ENCODE peak calls at places on chromosome 7, in four cellular contexts. B is A549, D is cardiac muscle cell, O is left ventricle myocardium inferior. F is an unnamed sample.

GRCh38 chr7:41793556-41793955 is 90.7 kb upstream of the INHBA start:
- DNase-seq in B (no peak), D (no peak), O (no peak), F (no peak)

GRCh38 chr7:68892211-68892610 is 706.1 kb upstream of the AUTS2 start:
- DNase-seq in B (peak; percentile 43), D (no peak), O (no peak), F (no peak)

GRCh38 chr7:122337011-122337410 is 32.5 kb upstream of the FEZF1 start:
- DNase-seq in B (no peak), D (no peak), O (no peak), F (no peak)

GRCh38 chr7:82446897-82447296 is 3.3 kb upstream of the CACNA2D1 start:
- DNase-seq in B (no peak), D (no peak), O (no peak), F (no peak)

GRCh38 chr7:22430457-22430856 is 69.5 kb downstream of the STEAP1B start:
- DNase-seq in B (peak; percentile 26), D (no peak), O (no peak), F (no peak)

GRCh38 chr7:39399976-39400375 is 166.2 kb upstream of the YAE1 start:
- DNase-seq in B (no peak), D (no peak), O (no peak), F (no peak)

GRCh38 chr7:27899601-27900000 is 159.6 kb downstream of the TAX1BP1 start:
- DNase-seq in B (no peak), D (no peak), O (no peak), F (no peak)

GRCh38 chr7:39602351-39602750 is 21.0 kb upstream of the RALA start:
- DNase-seq in B (no peak), D (no peak), O (no peak), F (no peak)

GRCh38 chr7:157622000-157622399 is 285.2 kb downstream of the DNAJB6 start:
- DNase-seq in B (no peak), D (no peak), O (no peak), F (peak; percentile 34)

GRCh38 chr7:81525901-81526300 is 243.9 kb downstream of the HGF start:
- DNase-seq in B (no peak), D (no peak), O (no peak), F (no peak)

GRCh38 chr7:47625861-47626444 is 44.0 kb upstream of the TNS3 start:
- DNase-seq in B (no peak), D (no peak), O (no peak), F (no peak)

GRCh38 chr7:140676303-140676702 is 3.6 kb downstream of the ADCK2 start:
- DNase-seq in B (no peak), D (no peak), O (no peak), F (no peak)

GRCh38 chr7:115297651-115298050 is 375.8 kb downstream of the MDFIC start:
- DNase-seq in B (peak; percentile 72), D (no peak), O (peak; percentile 10), F (no peak)

GRCh38 chr7:17009007-17009719 is 127.4 kb upstream of the AGR3 start:
- DNase-seq in B (peak; percentile 61), D (no peak), O (no peak), F (peak; percentile 53)

GRCh38 chr7:136728945-136729344 is 139.5 kb upstream of the CHRM2 start:
- DNase-seq in B (peak; percentile 4), D (no peak), O (no peak), F (no peak)

GRCh38 chr7:150476285-150476684 is 25.9 kb downstream of the GIMAP8 start:
- DNase-seq in B (no peak), D (no peak), O (no peak), F (no peak)

DNA sequence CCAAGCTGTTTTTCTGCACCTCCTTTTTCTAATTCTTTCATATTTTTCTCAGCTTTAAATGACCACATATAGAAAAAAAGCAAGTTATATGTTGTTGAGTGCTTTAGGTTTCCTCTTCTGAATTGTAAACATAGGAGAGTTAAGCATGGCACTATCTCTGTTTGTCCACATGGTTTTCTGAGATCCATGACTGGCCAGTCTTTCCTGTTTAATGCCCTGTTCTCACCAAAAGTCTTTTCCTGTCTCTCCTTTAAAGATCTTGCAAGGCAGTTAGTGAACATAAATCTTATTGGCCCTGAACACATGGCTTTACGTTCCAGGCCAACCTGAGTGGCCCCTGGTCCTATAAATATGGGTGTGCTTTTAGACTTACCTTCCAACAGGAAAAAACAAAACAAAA is 19.4 kb downstream of the TRPV5 start:
- DNase-seq in B (no peak), D (no peak), O (no peak), F (no peak)
- H3K27ac ChIP-seq in B (no peak overlapping the region), D (no peak overlapping the region), O (no peak overlapping the region), F (no peak overlapping the region)

DNA sequence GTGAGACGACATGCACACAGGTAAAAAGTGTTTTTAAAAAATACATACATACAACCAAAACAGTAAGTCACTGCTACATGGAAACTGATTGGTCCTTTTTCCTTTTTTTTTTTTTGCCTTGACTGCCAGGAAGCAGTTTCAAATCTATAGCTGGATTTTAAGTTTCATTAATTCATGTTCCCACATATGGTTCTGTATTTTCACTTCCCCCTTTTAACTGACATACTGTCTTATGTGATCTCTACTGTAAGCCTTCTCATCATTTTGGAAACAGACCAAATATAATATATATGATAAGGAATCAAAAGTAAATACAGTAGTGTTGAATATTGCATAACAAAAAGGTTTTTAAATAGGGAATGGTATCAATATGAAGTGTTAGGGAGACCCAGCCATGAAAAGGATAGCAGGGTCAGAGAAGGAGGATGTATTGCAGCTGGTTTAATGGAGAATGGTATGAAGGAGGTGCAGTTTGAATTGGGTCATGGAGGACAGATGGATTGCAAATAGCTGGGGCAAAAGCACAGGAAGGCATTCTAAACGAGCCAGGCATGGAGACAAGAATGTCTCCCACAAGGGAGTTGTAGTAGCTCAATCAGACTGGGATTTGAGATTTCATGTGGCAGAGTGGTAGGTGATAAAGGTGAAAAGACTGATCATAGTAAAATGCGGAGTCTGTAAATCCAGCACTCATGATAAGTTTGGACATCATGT is 5.4 kb downstream of the CAV1 start:
- DNase-seq in B (no peak), D (no peak), O (no peak), F (no peak)
- H3K4me1 ChIP-seq in B (peaks cover 72% of the 10 kb centered on the region), D (no peaks in the 10 kb centered on the region), O (peaks cover 97% of the 10 kb centered on the region), F (peaks cover 14% of the 10 kb centered on the region)

DNA sequence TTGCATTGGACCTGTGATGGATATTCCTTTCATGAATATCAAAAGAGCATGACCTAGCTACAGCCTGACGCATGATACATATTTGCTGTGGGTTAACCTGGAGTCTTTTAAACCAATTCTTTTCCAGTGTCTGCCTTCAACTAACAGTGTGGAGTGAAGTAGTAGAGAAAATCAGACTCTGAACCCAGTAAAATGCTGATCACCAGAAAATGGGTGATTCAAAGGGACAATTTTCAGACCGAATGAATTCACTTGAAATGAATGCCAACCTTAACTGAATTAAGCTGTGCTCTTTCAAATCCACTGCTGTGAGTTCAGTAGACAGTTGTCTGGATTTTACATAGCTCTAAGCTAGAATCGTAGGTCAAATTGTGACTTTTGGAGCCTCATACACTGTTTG is 123.0 kb downstream of the CDK14 start:
- DNase-seq in B (no peak), D (no peak), O (no peak), F (no peak)
- H3K4me3 ChIP-seq in B (no peak overlapping the region), D (no peak overlapping the region), O (no peak overlapping the region), F (no peak overlapping the region)

DNA sequence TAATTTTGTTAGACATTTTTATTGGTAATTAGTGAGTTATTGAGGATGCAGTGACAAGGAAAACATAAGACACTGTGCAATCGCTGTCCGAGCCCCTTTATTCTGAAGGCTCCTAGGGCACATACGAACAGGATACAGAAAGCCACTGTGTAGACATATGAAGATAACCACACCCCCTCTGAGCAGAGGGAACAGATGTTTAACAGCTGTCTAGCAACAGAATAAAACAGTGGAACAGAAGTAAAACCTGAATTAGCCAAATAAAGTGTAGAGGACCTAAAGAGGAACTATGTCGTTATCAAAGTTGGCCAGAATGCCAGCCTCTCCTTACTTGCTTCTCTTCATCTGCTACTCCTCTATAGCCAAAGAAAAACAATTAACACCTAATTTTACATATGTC is 43.6 kb downstream of the CYTH3 start:
- DNase-seq in B (no peak), D (no peak), O (no peak), F (no peak)
- H3K27ac ChIP-seq in B (no peak overlapping the region), D (peak overlapping the region; percentile 78), O (peak overlapping the region; percentile 82), F (no peak overlapping the region)

DNA sequence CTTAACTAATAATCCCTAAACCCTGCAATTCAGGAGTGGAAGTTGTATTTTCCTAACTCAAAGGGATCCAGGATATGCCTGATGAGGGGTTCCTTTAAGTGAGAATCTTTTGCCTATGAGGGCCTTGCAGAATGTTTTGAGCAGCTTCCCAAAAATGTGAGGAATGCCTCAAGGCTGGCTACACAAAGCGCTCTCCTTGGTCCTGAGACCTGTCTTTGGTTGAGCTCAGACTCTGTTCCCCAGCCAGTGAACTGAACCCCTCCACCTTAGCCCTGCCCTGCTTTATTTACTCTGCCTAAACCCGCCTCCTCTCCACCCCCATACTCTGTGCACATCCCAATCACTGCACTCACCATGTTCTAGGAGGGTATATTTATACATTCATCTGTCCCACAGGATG is 108.6 kb downstream of the NRCAM start:
- DNase-seq in B (peak; percentile 23), D (peak; percentile 79), O (no peak), F (no peak)
- H3K4me1 ChIP-seq in B (peaks cover 64% of the 10 kb centered on the region), D (no peaks in the 10 kb centered on the region), O (no peaks in the 10 kb centered on the region), F (no peaks in the 10 kb centered on the region)

F was measured in CD4-positive, alpha-beta memory T cell.